ENCODE peak calls at places on chromosomes 6 and 20, in five cellular contexts. S is naive B cell; N is stimulated activated CD8-positive, alpha-beta memory T cell treated with anti-CD3 and anti-CD28 coated beads, Interleukin-12 subunit alpha, Interleukin-12 subunit beta, amount 100 ng/mL, for 4 hours; I is left cardiac atrium; W is glutamatergic neuron. J is an unnamed sample.

GRCh38 chr6:27188206-27188884 is 59.2 kb upstream of the PRSS16 start:
- DNase-seq in S (no peak), N (peak; percentile 19), I (peak; percentile 50), W (peak; percentile 58), J (peak; percentile 52)

GRCh38 chr6:107083047-107083768 is 32.1 kb downstream of the BEND3 start:
- DNase-seq in S (no peak), N (no peak), I (no peak), W (no peak), J (no peak)

GRCh38 chr6:138162104-138162946 is 586 bp downstream of the ARFGEF3 start:
- DNase-seq in S (no peak), N (peak; percentile 1), I (peak; percentile 28), W (peak; percentile 53), J (no peak)

GRCh38 chr6:142167071-142167470 is 20.0 kb downstream of the VTA1 start:
- DNase-seq in S (no peak), N (no peak), I (no peak), W (no peak), J (no peak)

GRCh38 chr6:53770690-53771320 is 24.0 kb upstream of the LRRC1 start:
- DNase-seq in S (no peak), N (no peak), I (no peak), W (no peak), J (no peak)

GRCh38 chr6:11969092-11969491 is 43.0 kb upstream of the HIVEP1 start:
- DNase-seq in S (no peak), N (no peak), I (peak; percentile 36), W (no peak), J (no peak)

GRCh38 chr6:137432054-137432545 is 62.1 kb downstream of the OLIG3 start:
- DNase-seq in S (peak; percentile 28), N (no peak), I (no peak), W (no peak), J (no peak)

GRCh38 chr20:45905505-45906079 is 6.4 kb downstream of the PLTP start:
- DNase-seq in S (no peak), N (no peak), I (no peak), W (no peak), J (no peak)

GRCh38 chr6:74103417-74103816 is 407.4 kb downstream of the CD109 start:
- DNase-seq in S (no peak), N (no peak), I (no peak), W (no peak), J (no peak)

J was measured in activated B cell treated with CpG ODN at 0.5 μM for 24 hours.